ENCODE peak calls at places on chromosomes 6 and 20, in four cellular contexts. R, W, E and G are unnamed samples.

GRCh38 chr20:21397341-21398108 is at the start of gene NKX2-4:
- DNase-seq in E (no peak), R (no peak), W (no peak), G (no peak)

GRCh38 chr6:1591243-1591642 is 18.5 kb upstream of the FOXC1 start:
- DNase-seq in W (no peak), E (no peak), R (no peak), G (no peak)

GRCh38 chr20:49119972-49120371 is 68.2 kb downstream of the STAU1 start:
- DNase-seq in R (no peak), W (no peak), E (no peak), G (no peak)

GRCh38 chr20:4748847-4749246 is 27.1 kb downstream of the PRND start:
- DNase-seq in R (no peak), W (no peak), E (no peak), G (no peak)

GRCh38 chr6:91088976-91089375 is 502.1 kb upstream of the MAP3K7 start:
- DNase-seq in R (no peak), E (no peak), W (no peak), G (no peak)

GRCh38 chr6:44037847-44038542 is 89.3 kb downstream of the MRPL14 start:
- DNase-seq in W (no peak), E (no peak), R (no peak), G (no peak)

GRCh38 chr20:35956616-35957015 is 2.3 kb upstream of the SCAND1 start:
- DNase-seq in E (no peak), W (no peak), R (no peak), G (no peak)

GRCh38 chr6:5102266-5102970 is 17.3 kb downstream of the PPP1R3G start:
- DNase-seq in E (no peak), W (no peak), R (no peak), G (no peak)

GRCh38 chr6:100175814-100176275 is 181.8 kb upstream of the MCHR2 start:
- DNase-seq in R (no peak), W (peak; percentile 59), E (peak; percentile 95), G (peak; percentile 16)

DNA sequence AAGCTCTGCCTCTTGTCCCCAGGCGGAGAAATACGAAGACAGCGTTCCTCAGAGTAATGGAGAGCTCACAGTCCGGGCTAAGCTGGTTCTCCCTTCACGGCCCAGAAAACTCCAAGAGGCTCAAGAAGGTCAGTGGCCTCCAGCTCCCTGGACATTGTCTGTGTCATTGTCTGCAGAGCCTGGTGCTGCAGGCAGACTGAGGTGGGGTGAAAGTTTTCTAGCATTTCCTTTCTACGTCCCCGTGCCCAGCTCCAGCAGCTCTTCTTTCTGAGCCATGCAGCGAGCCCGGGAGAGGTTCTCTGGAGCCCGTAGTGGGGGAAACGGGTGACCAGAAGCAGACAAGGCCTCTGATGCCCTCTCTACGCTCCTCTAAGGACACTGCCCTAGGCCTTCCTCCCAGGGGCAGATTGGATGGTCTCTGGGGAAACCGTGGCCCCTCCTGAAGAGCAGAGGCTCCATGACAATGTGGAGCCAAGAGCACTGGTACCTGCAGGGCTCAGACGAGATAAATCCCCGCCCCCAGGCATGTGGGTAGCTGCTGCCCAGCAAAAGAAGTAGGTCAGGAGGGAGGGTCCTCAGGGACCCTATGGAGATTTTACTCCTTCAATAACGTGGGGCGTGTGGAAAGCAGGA is 58.4 kb downstream of the EZR start:
- DNase-seq in R (no peak), W (no peak), E (no peak), G (no peak)
- TF ChIP-seq RAD21 in R (no peak), W (no peak), E (no peak), G (no peak)

GRCh38 chr6:12137480-12137879 is 125.4 kb downstream of the HIVEP1 start:
- DNase-seq in W (peak; percentile 65), E (peak; percentile 85), R (no peak), G (no peak)
- TF ChIP-seq MAFK in W (peak; percentile 78), E (peak; percentile 52), R (no peak), G (no peak)

GRCh38 chr6:46676604-46677313 is 10.9 kb upstream of the TDRD6 start:
- DNase-seq in E (no peak), W (no peak), R (no peak), G (no peak)

GRCh38 chr6:46674410-46674809 is 13.3 kb upstream of the TDRD6 start:
- DNase-seq in R (no peak), E (no peak), W (no peak), G (no peak)

DNA sequence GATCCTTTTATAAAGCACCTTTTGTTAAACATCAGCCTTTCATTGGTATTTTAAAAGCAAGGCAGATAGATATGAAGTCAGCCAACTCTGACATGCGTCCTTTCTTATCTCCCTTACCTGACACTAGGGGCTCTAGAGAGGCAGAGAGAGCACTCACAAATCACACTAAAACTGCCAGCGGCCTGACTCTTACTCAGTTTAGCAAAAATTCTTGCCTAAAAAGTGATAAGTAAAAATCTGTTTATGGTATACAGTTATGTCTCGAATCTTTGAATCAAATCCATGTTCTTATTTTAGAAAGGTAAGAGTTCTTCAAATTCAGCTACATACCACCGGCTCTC is 10.4 kb upstream of the TDRD6 start:
- DNase-seq in R (no peak), W (peak; percentile 18), E (no peak), G (peak; percentile 16)
- TF ChIP-seq RAD21 in R (peak; percentile 50), W (no peak), E (no peak), G (no peak)

GRCh38 chr6:31922942-31923341 is 4.6 kb upstream of the C2 start:
- DNase-seq in E (no peak), R (no peak), W (no peak), G (peak; percentile 73)
- TF ChIP-seq MAFK in E (no peak), R (no peak), W (no peak), G (no peak)

GRCh38 chr6:83592770-83593394 is 80.5 kb downstream of the PRSS35 start:
- DNase-seq in W (peak; percentile 52), E (peak; percentile 17), R (peak; percentile 5), G (peak; percentile 41)
- TF ChIP-seq RAD21 in W (no peak), E (peak; percentile 25), R (peak; percentile 70), G (no peak)

DNA sequence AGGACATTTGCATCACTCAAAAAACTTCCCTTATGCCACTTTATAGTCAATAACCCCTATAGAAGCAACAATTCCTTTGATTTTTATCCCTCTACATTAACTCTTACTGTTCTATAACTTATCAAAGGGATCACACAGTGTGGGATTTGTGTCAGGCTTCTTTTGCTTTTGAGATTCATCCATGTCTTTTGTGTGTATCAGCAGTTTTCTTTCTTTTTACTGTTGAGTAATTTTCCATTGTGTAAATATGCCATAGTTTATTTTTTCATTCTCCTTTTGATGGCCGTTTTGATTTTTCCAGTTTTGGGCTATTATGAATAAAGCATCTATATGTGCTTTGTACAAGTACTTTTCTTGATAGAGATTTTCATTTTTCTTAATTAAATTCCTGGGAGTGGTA is 657.9 kb downstream of the EPM2A start:
- DNase-seq in R (no peak), E (no peak), W (no peak), G (no peak)
- TF ChIP-seq MAFK in R (no peak), E (peak; percentile 41), W (no peak), G (peak; percentile 34)